ENCODE peak calls at places on chromosomes 6 and 20, in five cellular contexts. One of them, this sample, is unnamed.

GRCh38 chr20:38982291-38982690 is 20.1 kb downstream of the DHX35 start:
- DNase-seq in stimulated activated naive B cell treated with anti-CD40 and anti-IgM and Interleukin-4, amounts not matched to agents 10 μg/mL and 1 μg/mL and 100 μg/mL, for 72 hours: no peak
- DNase-seq in stimulated activated CD8-positive, alpha-beta memory T cell treated with anti-CD3 and anti-CD28 coated beads, Interleukin-4, amount 100 ng/mL, for 24 hours: no peak
- DNase-seq in substantia nigra: no peak
- DNase-seq in HEK293T: no peak
- DNase-seq in this sample: no peak

GRCh38 chr6:21958428-21958827 is 338.4 kb downstream of the PRL start:
- DNase-seq in HEK293T: no peak
- DNase-seq in substantia nigra: no peak
- DNase-seq in stimulated activated naive B cell treated with anti-CD40 and anti-IgM and Interleukin-4, amounts not matched to agents 10 μg/mL and 1 μg/mL and 100 μg/mL, for 72 hours: no peak
- DNase-seq in stimulated activated CD8-positive, alpha-beta memory T cell treated with anti-CD3 and anti-CD28 coated beads, Interleukin-4, amount 100 ng/mL, for 24 hours: no peak
- DNase-seq in this sample: no peak

GRCh38 chr20:58818585-58819285 is 32.0 kb downstream of the GNAS-AS1 start:
- DNase-seq in stimulated activated CD8-positive, alpha-beta memory T cell treated with anti-CD3 and anti-CD28 coated beads, Interleukin-4, amount 100 ng/mL, for 24 hours: peak
- DNase-seq in stimulated activated naive B cell treated with anti-CD40 and anti-IgM and Interleukin-4, amounts not matched to agents 10 μg/mL and 1 μg/mL and 100 μg/mL, for 72 hours: no peak
- DNase-seq in HEK293T: no peak
- DNase-seq in substantia nigra: no peak
- DNase-seq in this sample: no peak

GRCh38 chr6:166446567-166447065 is 63.9 kb upstream of the MPC1 start:
- DNase-seq in HEK293T: no peak
- DNase-seq in stimulated activated CD8-positive, alpha-beta memory T cell treated with anti-CD3 and anti-CD28 coated beads, Interleukin-4, amount 100 ng/mL, for 24 hours: no peak
- DNase-seq in substantia nigra: no peak
- DNase-seq in stimulated activated naive B cell treated with anti-CD40 and anti-IgM and Interleukin-4, amounts not matched to agents 10 μg/mL and 1 μg/mL and 100 μg/mL, for 72 hours: no peak
- DNase-seq in this sample: no peak

GRCh38 chr6:9292975-9293374 is 857.6 kb upstream of the SLC35B3 start:
- DNase-seq in substantia nigra: no peak
- DNase-seq in stimulated activated CD8-positive, alpha-beta memory T cell treated with anti-CD3 and anti-CD28 coated beads, Interleukin-4, amount 100 ng/mL, for 24 hours: no peak
- DNase-seq in HEK293T: no peak
- DNase-seq in stimulated activated naive B cell treated with anti-CD40 and anti-IgM and Interleukin-4, amounts not matched to agents 10 μg/mL and 1 μg/mL and 100 μg/mL, for 72 hours: no peak
- DNase-seq in this sample: no peak

GRCh38 chr6:10759312-10759839 is 11.8 kb downstream of the TMEM14B start:
- DNase-seq in HEK293T: peak
- DNase-seq in stimulated activated CD8-positive, alpha-beta memory T cell treated with anti-CD3 and anti-CD28 coated beads, Interleukin-4, amount 100 ng/mL, for 24 hours: no peak
- DNase-seq in substantia nigra: no peak
- DNase-seq in stimulated activated naive B cell treated with anti-CD40 and anti-IgM and Interleukin-4, amounts not matched to agents 10 μg/mL and 1 μg/mL and 100 μg/mL, for 72 hours: no peak
- DNase-seq in this sample: no peak

GRCh38 chr6:2744206-2744771 is 6.4 kb downstream of the MYLK4 start:
- DNase-seq in stimulated activated CD8-positive, alpha-beta memory T cell treated with anti-CD3 and anti-CD28 coated beads, Interleukin-4, amount 100 ng/mL, for 24 hours: no peak
- DNase-seq in HEK293T: no peak
- DNase-seq in substantia nigra: peak
- DNase-seq in stimulated activated naive B cell treated with anti-CD40 and anti-IgM and Interleukin-4, amounts not matched to agents 10 μg/mL and 1 μg/mL and 100 μg/mL, for 72 hours: no peak
- DNase-seq in this sample: no peak

GRCh38 chr20:55584307-55584706 is 421.0 kb downstream of the CBLN4 start:
- DNase-seq in stimulated activated naive B cell treated with anti-CD40 and anti-IgM and Interleukin-4, amounts not matched to agents 10 μg/mL and 1 μg/mL and 100 μg/mL, for 72 hours: no peak
- DNase-seq in substantia nigra: no peak
- DNase-seq in HEK293T: no peak
- DNase-seq in stimulated activated CD8-positive, alpha-beta memory T cell treated with anti-CD3 and anti-CD28 coated beads, Interleukin-4, amount 100 ng/mL, for 24 hours: no peak
- DNase-seq in this sample: no peak

GRCh38 chr6:52576392-52577021 is 353 bp downstream of the TRAM2 start:
- DNase-seq in substantia nigra: peak
- DNase-seq in HEK293T: peak
- DNase-seq in stimulated activated CD8-positive, alpha-beta memory T cell treated with anti-CD3 and anti-CD28 coated beads, Interleukin-4, amount 100 ng/mL, for 24 hours: peak
- DNase-seq in stimulated activated naive B cell treated with anti-CD40 and anti-IgM and Interleukin-4, amounts not matched to agents 10 μg/mL and 1 μg/mL and 100 μg/mL, for 72 hours: peak
- DNase-seq in this sample: peak

GRCh38 chr6:88662163-88662580 is 301.2 kb downstream of the RNGTT start:
- DNase-seq in substantia nigra: no peak
- DNase-seq in stimulated activated CD8-positive, alpha-beta memory T cell treated with anti-CD3 and anti-CD28 coated beads, Interleukin-4, amount 100 ng/mL, for 24 hours: no peak
- DNase-seq in stimulated activated naive B cell treated with anti-CD40 and anti-IgM and Interleukin-4, amounts not matched to agents 10 μg/mL and 1 μg/mL and 100 μg/mL, for 72 hours: peak
- DNase-seq in HEK293T: no peak
- DNase-seq in this sample: no peak

GRCh38 chr20:34824861-34825529 is 456 bp downstream of the NCOA6 start:
- DNase-seq in stimulated activated naive B cell treated with anti-CD40 and anti-IgM and Interleukin-4, amounts not matched to agents 10 μg/mL and 1 μg/mL and 100 μg/mL, for 72 hours: peak
- DNase-seq in stimulated activated CD8-positive, alpha-beta memory T cell treated with anti-CD3 and anti-CD28 coated beads, Interleukin-4, amount 100 ng/mL, for 24 hours: peak
- DNase-seq in substantia nigra: peak
- DNase-seq in HEK293T: peak
- DNase-seq in this sample: peak

GRCh38 chr6:107361568-107362270 is 97.6 kb downstream of the PDSS2 start:
- DNase-seq in stimulated activated CD8-positive, alpha-beta memory T cell treated with anti-CD3 and anti-CD28 coated beads, Interleukin-4, amount 100 ng/mL, for 24 hours: no peak
- DNase-seq in stimulated activated naive B cell treated with anti-CD40 and anti-IgM and Interleukin-4, amounts not matched to agents 10 μg/mL and 1 μg/mL and 100 μg/mL, for 72 hours: no peak
- DNase-seq in substantia nigra: no peak
- DNase-seq in HEK293T: no peak
- DNase-seq in this sample: no peak

GRCh38 chr6:35786810-35787209 is 6.0 kb downstream of the CLPSL1 start:
- DNase-seq in HEK293T: no peak
- DNase-seq in substantia nigra: no peak
- DNase-seq in stimulated activated CD8-positive, alpha-beta memory T cell treated with anti-CD3 and anti-CD28 coated beads, Interleukin-4, amount 100 ng/mL, for 24 hours: no peak
- DNase-seq in stimulated activated naive B cell treated with anti-CD40 and anti-IgM and Interleukin-4, amounts not matched to agents 10 μg/mL and 1 μg/mL and 100 μg/mL, for 72 hours: no peak
- DNase-seq in this sample: no peak

GRCh38 chr6:24916496-24916895 is 19.3 kb downstream of the RIPOR2 start:
- DNase-seq in stimulated activated naive B cell treated with anti-CD40 and anti-IgM and Interleukin-4, amounts not matched to agents 10 μg/mL and 1 μg/mL and 100 μg/mL, for 72 hours: no peak
- DNase-seq in substantia nigra: no peak
- DNase-seq in stimulated activated CD8-positive, alpha-beta memory T cell treated with anti-CD3 and anti-CD28 coated beads, Interleukin-4, amount 100 ng/mL, for 24 hours: no peak
- DNase-seq in HEK293T: no peak
- DNase-seq in this sample: no peak

GRCh38 chr6:131694832-131695426 is 6.3 kb downstream of the OR2A4 start:
- DNase-seq in stimulated activated naive B cell treated with anti-CD40 and anti-IgM and Interleukin-4, amounts not matched to agents 10 μg/mL and 1 μg/mL and 100 μg/mL, for 72 hours: peak
- DNase-seq in HEK293T: peak
- DNase-seq in stimulated activated CD8-positive, alpha-beta memory T cell treated with anti-CD3 and anti-CD28 coated beads, Interleukin-4, amount 100 ng/mL, for 24 hours: no peak
- DNase-seq in substantia nigra: peak
- DNase-seq in this sample: no peak

This sample was measured in CD8-positive, alpha-beta T cell.